ENCODE peak calls at places on chromosomes 1 and 21, in seven cellular contexts. One of them, this sample, is unnamed. For H3K4me1 and H3K36me3, the result is how much of the 10 kb centered on the place peaks cover.

GRCh38 chr1:3905953-3906671 is 6.0 kb upstream of the C1orf174 start:
- DNase-seq in ovary: no peak
- DNase-seq in CD8-positive, alpha-beta T cell: no peak
- DNase-seq in esophagus squamous epithelium: no peak
- DNase-seq in heart left ventricle: no peak
- DNase-seq in effector memory CD4-positive, alpha-beta T cell: no peak
- DNase-seq in aorta: peak
- DNase-seq in this sample: no peak

GRCh38 chr1:103101399-103101798 is 6.9 kb downstream of the COL11A1 start:
- DNase-seq in ovary: no peak
- DNase-seq in CD8-positive, alpha-beta T cell: no peak
- DNase-seq in esophagus squamous epithelium: no peak
- DNase-seq in heart left ventricle: no peak
- DNase-seq in effector memory CD4-positive, alpha-beta T cell: no peak
- DNase-seq in aorta: no peak
- DNase-seq in this sample: no peak

GRCh38 chr1:203324103-203325003 is 19.0 kb downstream of the BTG2 start:
- DNase-seq in ovary: no peak
- DNase-seq in CD8-positive, alpha-beta T cell: no peak
- DNase-seq in esophagus squamous epithelium: no peak
- DNase-seq in heart left ventricle: peak
- DNase-seq in effector memory CD4-positive, alpha-beta T cell: peak
- DNase-seq in aorta: peak
- DNase-seq in this sample: peak

GRCh38 chr1:248861621-248862020 is 2.7 kb upstream of the ZNF692 start:
- DNase-seq in ovary: no peak
- DNase-seq in CD8-positive, alpha-beta T cell: no peak
- DNase-seq in esophagus squamous epithelium: no peak
- DNase-seq in heart left ventricle: no peak
- DNase-seq in effector memory CD4-positive, alpha-beta T cell: no peak
- DNase-seq in aorta: no peak
- DNase-seq in this sample: no peak

GRCh38 chr21:43975469-43976098 is 36.5 kb upstream of the TRAPPC10 start:
- DNase-seq in ovary: peak
- DNase-seq in CD8-positive, alpha-beta T cell: peak
- DNase-seq in esophagus squamous epithelium: no peak
- DNase-seq in heart left ventricle: peak
- DNase-seq in effector memory CD4-positive, alpha-beta T cell: peak
- DNase-seq in aorta: peak
- DNase-seq in this sample: peak

GRCh38 chr1:202656057-202656456 is 54.2 kb downstream of the SYT2 start:
- DNase-seq in ovary: no peak
- DNase-seq in CD8-positive, alpha-beta T cell: no peak
- DNase-seq in esophagus squamous epithelium: no peak
- DNase-seq in heart left ventricle: no peak
- DNase-seq in effector memory CD4-positive, alpha-beta T cell: no peak
- DNase-seq in aorta: no peak
- DNase-seq in this sample: no peak

GRCh38 chr1:11786168-11786567 is 19.6 kb downstream of the MTHFR start:
- DNase-seq in ovary: no peak
- DNase-seq in CD8-positive, alpha-beta T cell: no peak
- DNase-seq in esophagus squamous epithelium: no peak
- DNase-seq in heart left ventricle: no peak
- DNase-seq in effector memory CD4-positive, alpha-beta T cell: no peak
- DNase-seq in aorta: no peak
- DNase-seq in this sample: no peak

GRCh38 chr1:61742620-61743431 is 546 bp downstream of the PATJ start:
- DNase-seq in ovary: peak
- DNase-seq in CD8-positive, alpha-beta T cell: no peak
- DNase-seq in esophagus squamous epithelium: no peak
- DNase-seq in heart left ventricle: peak
- DNase-seq in effector memory CD4-positive, alpha-beta T cell: no peak
- DNase-seq in aorta: peak
- DNase-seq in this sample: no peak

GRCh38 chr21:30590297-30590696 is at the start of gene KRTAP22-2:
- DNase-seq in ovary: no peak
- DNase-seq in CD8-positive, alpha-beta T cell: no peak
- DNase-seq in esophagus squamous epithelium: no peak
- DNase-seq in heart left ventricle: no peak
- DNase-seq in effector memory CD4-positive, alpha-beta T cell: no peak
- DNase-seq in aorta: no peak
- DNase-seq in this sample: no peak

GRCh38 chr1:24849653-24850295 is 80.3 kb downstream of the RUNX3 start:
- DNase-seq in ovary: no peak
- DNase-seq in CD8-positive, alpha-beta T cell: peak
- DNase-seq in esophagus squamous epithelium: no peak
- DNase-seq in heart left ventricle: no peak
- DNase-seq in effector memory CD4-positive, alpha-beta T cell: no peak
- DNase-seq in aorta: no peak
- DNase-seq in this sample: no peak

GRCh38 chr1:191240925-191241324 is 763.3 kb upstream of the BRINP3 start:
- DNase-seq in ovary: no peak
- DNase-seq in CD8-positive, alpha-beta T cell: no peak
- DNase-seq in esophagus squamous epithelium: no peak
- DNase-seq in heart left ventricle: no peak
- DNase-seq in effector memory CD4-positive, alpha-beta T cell: no peak
- DNase-seq in aorta: no peak
- DNase-seq in this sample: no peak

GRCh38 chr1:236311040-236311439 is 29.3 kb upstream of the ERO1B start:
- DNase-seq in ovary: no peak
- DNase-seq in CD8-positive, alpha-beta T cell: no peak
- DNase-seq in esophagus squamous epithelium: no peak
- DNase-seq in heart left ventricle: no peak
- DNase-seq in effector memory CD4-positive, alpha-beta T cell: no peak
- DNase-seq in aorta: no peak
- DNase-seq in this sample: no peak

GRCh38 chr1:52142220-52143153 is 598 bp downstream of the ZFYVE9 start:
- DNase-seq in ovary: peak
- DNase-seq in CD8-positive, alpha-beta T cell: peak
- DNase-seq in esophagus squamous epithelium: no peak
- DNase-seq in heart left ventricle: peak
- DNase-seq in effector memory CD4-positive, alpha-beta T cell: no peak
- DNase-seq in aorta: peak
- DNase-seq in this sample: peak

DNA sequence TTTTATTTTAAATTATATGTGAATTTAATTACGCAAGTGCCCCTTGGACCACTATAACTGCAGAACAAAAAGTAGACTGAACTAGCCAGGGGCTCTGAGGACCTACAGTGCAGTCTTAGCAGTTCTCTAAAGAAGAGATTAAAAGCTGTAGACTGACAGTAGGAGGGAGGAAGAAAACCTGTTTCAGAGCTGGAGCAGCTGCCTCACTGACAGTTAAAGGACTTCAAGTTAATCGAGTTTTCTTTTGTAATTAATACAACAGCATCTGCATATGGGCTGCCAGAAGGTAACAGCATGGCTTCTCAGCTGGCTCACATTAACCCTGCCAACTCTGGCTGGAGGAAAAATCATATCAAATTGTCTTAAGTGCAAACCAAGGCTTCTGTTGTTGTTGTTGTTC is 19.9 kb downstream of the DSTYK start:
- DNase-seq in ovary: no peak
- DNase-seq in CD8-positive, alpha-beta T cell: no peak
- DNase-seq in esophagus squamous epithelium: no peak
- DNase-seq in heart left ventricle: no peak
- DNase-seq in effector memory CD4-positive, alpha-beta T cell: no peak
- DNase-seq in aorta: no peak
- DNase-seq in this sample: no peak
- H3K27ac ChIP-seq in ovary: no peak
- H3K27ac ChIP-seq in CD8-positive, alpha-beta T cell: no peak
- H3K27ac ChIP-seq in esophagus squamous epithelium: peak
- H3K27ac ChIP-seq in heart left ventricle: no peak
- H3K27ac ChIP-seq in effector memory CD4-positive, alpha-beta T cell: no peak
- H3K27ac ChIP-seq in aorta: no peak
- H3K27ac ChIP-seq in this sample: no peak

GRCh38 chr1:1165900-1166421 is 7.7 kb upstream of the TTLL10 start:
- DNase-seq in ovary: no peak
- DNase-seq in CD8-positive, alpha-beta T cell: no peak
- DNase-seq in esophagus squamous epithelium: no peak
- DNase-seq in heart left ventricle: no peak
- DNase-seq in effector memory CD4-positive, alpha-beta T cell: no peak
- DNase-seq in aorta: no peak
- DNase-seq in this sample: no peak

GRCh38 chr1:1167416-1168155 is 6.1 kb upstream of the TTLL10 start:
- DNase-seq in ovary: no peak
- DNase-seq in CD8-positive, alpha-beta T cell: no peak
- DNase-seq in esophagus squamous epithelium: no peak
- DNase-seq in heart left ventricle: no peak
- DNase-seq in effector memory CD4-positive, alpha-beta T cell: no peak
- DNase-seq in aorta: peak
- DNase-seq in this sample: no peak

GRCh38 chr1:1165485-1165884 is 8.2 kb upstream of the TTLL10 start:
- DNase-seq in ovary: no peak
- DNase-seq in CD8-positive, alpha-beta T cell: no peak
- DNase-seq in esophagus squamous epithelium: no peak
- DNase-seq in heart left ventricle: no peak
- DNase-seq in effector memory CD4-positive, alpha-beta T cell: no peak
- DNase-seq in aorta: no peak
- DNase-seq in this sample: no peak

GRCh38 chr1:1168156-1168450 is 5.6 kb upstream of the TTLL10 start:
- DNase-seq in ovary: no peak
- DNase-seq in CD8-positive, alpha-beta T cell: no peak
- DNase-seq in esophagus squamous epithelium: no peak
- DNase-seq in heart left ventricle: no peak
- DNase-seq in effector memory CD4-positive, alpha-beta T cell: no peak
- DNase-seq in aorta: peak
- DNase-seq in this sample: no peak

DNA sequence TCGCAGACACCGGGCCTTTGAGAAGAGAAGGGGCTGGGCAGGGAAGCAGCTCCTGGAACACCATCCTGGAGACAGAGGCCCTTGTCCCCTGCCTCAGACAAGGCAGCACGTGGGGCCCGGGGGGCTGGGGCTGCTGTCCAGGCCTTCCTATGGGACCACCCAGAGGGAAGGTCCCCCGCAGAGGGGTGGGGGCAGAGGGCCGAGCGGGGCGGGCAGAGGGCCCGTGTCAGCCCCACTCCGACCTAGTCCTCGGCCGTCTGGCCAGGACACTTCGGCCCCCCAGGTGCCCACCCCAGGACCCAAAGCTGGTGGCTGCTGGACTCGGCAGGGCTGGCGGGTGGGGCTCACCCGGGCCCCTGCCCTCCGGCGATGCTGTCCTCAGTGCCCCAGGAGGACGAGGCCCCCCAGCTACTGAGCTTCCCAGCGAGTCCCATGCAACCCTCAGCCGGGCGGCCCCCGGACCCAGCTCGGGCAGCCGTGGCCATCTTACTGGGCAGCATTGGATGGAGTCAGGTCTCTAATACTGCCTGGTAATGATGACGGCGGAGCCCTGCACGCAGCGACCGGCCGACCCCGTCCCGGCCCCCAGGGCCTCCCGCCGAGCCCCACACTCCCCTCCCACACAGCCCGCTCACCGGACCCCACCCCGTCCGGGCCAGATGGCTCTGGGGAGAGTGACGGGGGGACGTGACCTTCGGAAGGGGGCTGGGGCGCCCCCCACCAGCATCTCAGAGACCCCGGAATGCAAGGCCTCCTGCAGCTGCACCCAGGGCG is 6.9 kb upstream of the TTLL10 start:
- DNase-seq in ovary: no peak
- DNase-seq in CD8-positive, alpha-beta T cell: no peak
- DNase-seq in esophagus squamous epithelium: no peak
- DNase-seq in heart left ventricle: no peak
- DNase-seq in effector memory CD4-positive, alpha-beta T cell: no peak
- DNase-seq in aorta: no peak
- DNase-seq in this sample: no peak
- H3K4me1 ChIP-seq in ovary: under half
- H3K4me1 ChIP-seq in CD8-positive, alpha-beta T cell: under half
- H3K4me1 ChIP-seq in esophagus squamous epithelium: under half
- H3K4me1 ChIP-seq in heart left ventricle: under half
- H3K4me1 ChIP-seq in effector memory CD4-positive, alpha-beta T cell: under half
- H3K4me1 ChIP-seq in aorta: under half
- H3K4me1 ChIP-seq in this sample: under half

GRCh38 chr21:37195078-37195477 is 72.1 kb downstream of the VPS26C start:
- DNase-seq in ovary: no peak
- DNase-seq in CD8-positive, alpha-beta T cell: no peak
- DNase-seq in esophagus squamous epithelium: no peak
- DNase-seq in heart left ventricle: no peak
- DNase-seq in effector memory CD4-positive, alpha-beta T cell: no peak
- DNase-seq in aorta: no peak
- DNase-seq in this sample: no peak

GRCh38 chr21:37198989-37199924 is 67.9 kb downstream of the VPS26C start:
- DNase-seq in ovary: no peak
- DNase-seq in CD8-positive, alpha-beta T cell: no peak
- DNase-seq in esophagus squamous epithelium: no peak
- DNase-seq in heart left ventricle: no peak
- DNase-seq in effector memory CD4-positive, alpha-beta T cell: no peak
- DNase-seq in aorta: no peak
- DNase-seq in this sample: no peak

GRCh38 chr21:37193676-37194075 is 73.5 kb downstream of the VPS26C start:
- DNase-seq in ovary: no peak
- DNase-seq in CD8-positive, alpha-beta T cell: no peak
- DNase-seq in esophagus squamous epithelium: no peak
- DNase-seq in heart left ventricle: no peak
- DNase-seq in effector memory CD4-positive, alpha-beta T cell: no peak
- DNase-seq in aorta: no peak
- DNase-seq in this sample: no peak

GRCh38 chr21:37195649-37196048 is 71.5 kb downstream of the VPS26C start:
- DNase-seq in ovary: no peak
- DNase-seq in CD8-positive, alpha-beta T cell: no peak
- DNase-seq in esophagus squamous epithelium: no peak
- DNase-seq in heart left ventricle: no peak
- DNase-seq in effector memory CD4-positive, alpha-beta T cell: no peak
- DNase-seq in aorta: no peak
- DNase-seq in this sample: no peak

GRCh38 chr21:37196847-37197246 is 70.3 kb downstream of the VPS26C start:
- DNase-seq in ovary: no peak
- DNase-seq in CD8-positive, alpha-beta T cell: no peak
- DNase-seq in esophagus squamous epithelium: no peak
- DNase-seq in heart left ventricle: no peak
- DNase-seq in effector memory CD4-positive, alpha-beta T cell: no peak
- DNase-seq in aorta: no peak
- DNase-seq in this sample: no peak
- H3K36me3 ChIP-seq in ovary: under half
- H3K36me3 ChIP-seq in CD8-positive, alpha-beta T cell: under half
- H3K36me3 ChIP-seq in esophagus squamous epithelium: under half
- H3K36me3 ChIP-seq in heart left ventricle: half or more
- H3K36me3 ChIP-seq in effector memory CD4-positive, alpha-beta T cell: half or more
- H3K36me3 ChIP-seq in aorta: under half
- H3K36me3 ChIP-seq in this sample: under half

DNA sequence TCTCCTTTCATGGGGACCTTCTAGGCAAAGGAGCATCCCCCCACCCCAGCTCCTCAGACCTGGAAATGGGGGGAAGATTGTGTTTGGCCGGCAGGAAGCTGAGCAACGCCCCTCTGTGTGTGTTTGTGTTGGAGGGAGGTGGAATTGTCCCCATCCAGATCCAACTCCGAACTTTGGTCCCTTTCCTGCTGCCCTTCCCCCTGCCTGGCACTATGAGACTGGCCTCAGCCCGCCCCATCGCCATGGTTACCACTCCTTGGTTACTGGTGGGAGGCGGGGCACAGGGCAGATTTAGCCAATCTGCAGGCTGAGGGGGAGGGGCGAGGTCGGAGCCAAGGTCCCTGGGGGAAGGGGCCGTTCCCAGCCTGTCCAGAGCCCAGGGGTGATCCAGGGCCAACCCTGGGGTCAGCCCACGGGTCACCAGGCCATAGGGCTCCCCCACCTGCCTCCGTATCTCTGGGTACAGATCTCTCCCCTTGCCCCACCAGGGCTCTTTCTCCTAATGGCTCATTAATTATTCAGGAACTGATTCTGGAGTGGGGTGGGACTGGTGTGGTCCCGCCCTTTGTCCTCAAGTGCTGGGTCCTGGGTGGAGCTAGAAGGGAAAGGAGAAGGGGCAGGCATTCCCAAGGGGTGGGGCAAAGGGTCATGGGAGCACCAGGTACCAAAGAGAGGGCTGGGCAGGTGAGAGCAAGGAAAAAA is 15.2 kb downstream of the PTPRF start:
- DNase-seq in ovary: peak
- DNase-seq in CD8-positive, alpha-beta T cell: no peak
- DNase-seq in esophagus squamous epithelium: no peak
- DNase-seq in heart left ventricle: no peak
- DNase-seq in effector memory CD4-positive, alpha-beta T cell: no peak
- DNase-seq in aorta: peak
- DNase-seq in this sample: no peak
- H3K27ac ChIP-seq in ovary: no peak
- H3K27ac ChIP-seq in CD8-positive, alpha-beta T cell: no peak
- H3K27ac ChIP-seq in esophagus squamous epithelium: peak
- H3K27ac ChIP-seq in heart left ventricle: no peak
- H3K27ac ChIP-seq in effector memory CD4-positive, alpha-beta T cell: no peak
- H3K27ac ChIP-seq in aorta: no peak
- H3K27ac ChIP-seq in this sample: no peak

This sample was measured in CD4-positive, alpha-beta memory T cell.